ENCODE peak calls at places on chromosome 7, in four cellular contexts. One of them, this sample, is unnamed.

GRCh38 chr7:428896-429827 is 90.5 kb downstream of the PDGFA start:
- DNase-seq in SK-N-SH: no peak
- DNase-seq in K562: no peak
- DNase-seq in GM12878: no peak
- DNase-seq in this sample: no peak

GRCh38 chr7:22855049-22855392 is 32.4 kb upstream of the TOMM7 start:
- DNase-seq in SK-N-SH: no peak
- DNase-seq in K562: no peak
- DNase-seq in GM12878: no peak
- DNase-seq in this sample: no peak

GRCh38 chr7:123847868-123848267 is 2.9 kb downstream of the HYAL4 start:
- DNase-seq in SK-N-SH: no peak
- DNase-seq in K562: no peak
- DNase-seq in GM12878: no peak
- DNase-seq in this sample: no peak

GRCh38 chr7:48512892-48513291 is 341.6 kb downstream of the ABCA13 start:
- DNase-seq in SK-N-SH: no peak
- DNase-seq in K562: no peak
- DNase-seq in GM12878: no peak
- DNase-seq in this sample: no peak

GRCh38 chr7:100397336-100398081 is 24.2 kb downstream of the PILRA start:
- DNase-seq in SK-N-SH: no peak
- DNase-seq in K562: no peak
- DNase-seq in GM12878: no peak
- DNase-seq in this sample: no peak

GRCh38 chr7:115840702-115841101 is 189.9 kb downstream of the TFEC start:
- DNase-seq in SK-N-SH: no peak
- DNase-seq in K562: no peak
- DNase-seq in GM12878: no peak
- DNase-seq in this sample: no peak

GRCh38 chr7:693280-693679 is 33.2 kb upstream of the DNAAF5 start:
- DNase-seq in SK-N-SH: no peak
- DNase-seq in K562: no peak
- DNase-seq in GM12878: no peak
- DNase-seq in this sample: no peak

GRCh38 chr7:80481196-80481884 is 30.5 kb downstream of the GNAT3 start:
- DNase-seq in SK-N-SH: no peak
- DNase-seq in K562: no peak
- DNase-seq in GM12878: no peak
- DNase-seq in this sample: no peak

GRCh38 chr7:112020800-112021199 is 185.4 kb downstream of the DOCK4 start:
- DNase-seq in SK-N-SH: no peak
- DNase-seq in K562: no peak
- DNase-seq in GM12878: no peak
- DNase-seq in this sample: no peak

GRCh38 chr7:1060315-1061080 is 16.2 kb downstream of the GPR146 start:
- DNase-seq in SK-N-SH: no peak
- DNase-seq in K562: peak; percentile 36
- DNase-seq in GM12878: no peak
- DNase-seq in this sample: no peak

GRCh38 chr7:154638286-154638685 is 364.6 kb downstream of the PAXIP1 start:
- DNase-seq in SK-N-SH: no peak
- DNase-seq in K562: no peak
- DNase-seq in GM12878: no peak
- DNase-seq in this sample: no peak

GRCh38 chr7:138738551-138739335 is 37.6 kb upstream of the SVOPL start:
- DNase-seq in SK-N-SH: peak; percentile 83
- DNase-seq in K562: peak; percentile 76
- DNase-seq in GM12878: peak; percentile 64
- DNase-seq in this sample: peak; percentile 50

GRCh38 chr7:124420367-124420766 is 345.2 kb downstream of the GPR37 start:
- DNase-seq in SK-N-SH: peak; percentile 3
- DNase-seq in K562: no peak
- DNase-seq in GM12878: no peak
- DNase-seq in this sample: no peak

GRCh38 chr7:95632609-95633008 is 36.3 kb upstream of the PDK4 start:
- DNase-seq in SK-N-SH: no peak
- DNase-seq in K562: no peak
- DNase-seq in GM12878: no peak
- DNase-seq in this sample: no peak

GRCh38 chr7:65269150-65269856 is 104.4 kb upstream of the ZNF92 start:
- DNase-seq in SK-N-SH: peak; percentile 98
- DNase-seq in K562: peak; percentile 96
- DNase-seq in GM12878: peak; percentile 73
- DNase-seq in this sample: no peak

GRCh38 chr7:71132521-71133231 is 732 bp downstream of the GALNT17 start:
- DNase-seq in SK-N-SH: peak; percentile 35
- DNase-seq in K562: no peak
- DNase-seq in GM12878: no peak
- DNase-seq in this sample: no peak

GRCh38 chr7:155377837-155378579 is 79.9 kb upstream of the EN2 start:
- DNase-seq in SK-N-SH: peak; percentile 73
- DNase-seq in K562: no peak
- DNase-seq in GM12878: no peak
- DNase-seq in this sample: no peak

GRCh38 chr7:3277604-3278572 is 23.2 kb upstream of the SDK1 start:
- DNase-seq in SK-N-SH: no peak
- DNase-seq in K562: no peak
- DNase-seq in GM12878: no peak
- DNase-seq in this sample: no peak

GRCh38 chr7:43390601-43391000 is 192.3 kb upstream of the STK17A start:
- DNase-seq in SK-N-SH: no peak
- DNase-seq in K562: no peak
- DNase-seq in GM12878: no peak
- DNase-seq in this sample: no peak

GRCh38 chr7:98174334-98175259 is 36.6 kb upstream of the BHLHA15 start:
- DNase-seq in SK-N-SH: no peak
- DNase-seq in K562: no peak
- DNase-seq in GM12878: no peak
- DNase-seq in this sample: no peak

GRCh38 chr7:19969859-19970493 is 196.6 kb upstream of the TMEM196 start:
- DNase-seq in SK-N-SH: no peak
- DNase-seq in K562: no peak
- DNase-seq in GM12878: no peak
- DNase-seq in this sample: no peak

GRCh38 chr7:1927942-1928341 is 257.9 kb downstream of the ELFN1 start:
- DNase-seq in SK-N-SH: no peak
- DNase-seq in K562: no peak
- DNase-seq in GM12878: no peak
- DNase-seq in this sample: no peak

GRCh38 chr7:30755384-30756154 is 3.6 kb downstream of the INMT start:
- DNase-seq in SK-N-SH: peak; percentile 92
- DNase-seq in K562: no peak
- DNase-seq in GM12878: no peak
- DNase-seq in this sample: no peak

GRCh38 chr7:55512635-55513034 is 59.7 kb downstream of the VOPP1 start:
- DNase-seq in SK-N-SH: no peak
- DNase-seq in K562: no peak
- DNase-seq in GM12878: no peak
- DNase-seq in this sample: no peak

GRCh38 chr7:128427289-128427891 is 17.6 kb upstream of the IMPDH1 start:
- DNase-seq in SK-N-SH: peak; percentile 65
- DNase-seq in K562: peak; percentile 55
- DNase-seq in GM12878: no peak
- DNase-seq in this sample: peak; percentile 51

GRCh38 chr7:22361795-22362194 is 4.8 kb upstream of the RAPGEF5 start:
- DNase-seq in SK-N-SH: no peak
- DNase-seq in K562: no peak
- DNase-seq in GM12878: no peak
- DNase-seq in this sample: no peak

GRCh38 chr7:82286096-82286841 is 157.3 kb downstream of the CACNA2D1 start:
- DNase-seq in SK-N-SH: no peak
- DNase-seq in K562: no peak
- DNase-seq in GM12878: no peak
- DNase-seq in this sample: no peak

GRCh38 chr7:55569797-55570196 is 2.5 kb downstream of the VOPP1 start:
- DNase-seq in SK-N-SH: no peak
- DNase-seq in K562: no peak
- DNase-seq in GM12878: no peak
- DNase-seq in this sample: no peak

GRCh38 chr7:36469236-36469635 is 79.6 kb downstream of the ANLN start:
- DNase-seq in SK-N-SH: no peak
- DNase-seq in K562: no peak
- DNase-seq in GM12878: no peak
- DNase-seq in this sample: no peak

GRCh38 chr7:74598558-74598957 is 59.0 kb upstream of the GTF2I start:
- DNase-seq in SK-N-SH: no peak
- DNase-seq in K562: no peak
- DNase-seq in GM12878: no peak
- DNase-seq in this sample: no peak

GRCh38 chr7:85023066-85023687 is 163.7 kb downstream of the SEMA3D start:
- DNase-seq in SK-N-SH: no peak
- DNase-seq in K562: peak; percentile 34
- DNase-seq in GM12878: no peak
- DNase-seq in this sample: no peak

GRCh38 chr7:26857534-26858228 is 6.7 kb downstream of the SKAP2 start:
- DNase-seq in SK-N-SH: peak; percentile 13
- DNase-seq in K562: peak; percentile 12
- DNase-seq in GM12878: no peak
- DNase-seq in this sample: no peak

GRCh38 chr7:31796375-31796774 is 109.4 kb downstream of the PPP1R17 start:
- DNase-seq in SK-N-SH: no peak
- DNase-seq in K562: no peak
- DNase-seq in GM12878: no peak
- DNase-seq in this sample: no peak

GRCh38 chr7:108062250-108063014 is 59.5 kb upstream of the LAMB1 start:
- DNase-seq in SK-N-SH: no peak
- DNase-seq in K562: no peak
- DNase-seq in GM12878: no peak
- DNase-seq in this sample: no peak

GRCh38 chr7:141442781-141443180 is 108.4 kb upstream of the AGK start:
- DNase-seq in SK-N-SH: no peak
- DNase-seq in K562: no peak
- DNase-seq in GM12878: no peak
- DNase-seq in this sample: no peak

GRCh38 chr7:107002131-107002803 is 42.2 kb upstream of the PRKAR2B start:
- DNase-seq in SK-N-SH: no peak
- DNase-seq in K562: no peak
- DNase-seq in GM12878: no peak
- DNase-seq in this sample: no peak

GRCh38 chr7:76340617-76341131 is 18.1 kb downstream of the YWHAG start:
- DNase-seq in SK-N-SH: no peak
- DNase-seq in K562: no peak
- DNase-seq in GM12878: no peak
- DNase-seq in this sample: no peak
- TF ChIP-seq GABPA in SK-N-SH: no peak
- TF ChIP-seq GABPA in K562: no peak
- TF ChIP-seq GABPA in GM12878: no peak
- TF ChIP-seq GABPA in this sample: no peak

DNA sequence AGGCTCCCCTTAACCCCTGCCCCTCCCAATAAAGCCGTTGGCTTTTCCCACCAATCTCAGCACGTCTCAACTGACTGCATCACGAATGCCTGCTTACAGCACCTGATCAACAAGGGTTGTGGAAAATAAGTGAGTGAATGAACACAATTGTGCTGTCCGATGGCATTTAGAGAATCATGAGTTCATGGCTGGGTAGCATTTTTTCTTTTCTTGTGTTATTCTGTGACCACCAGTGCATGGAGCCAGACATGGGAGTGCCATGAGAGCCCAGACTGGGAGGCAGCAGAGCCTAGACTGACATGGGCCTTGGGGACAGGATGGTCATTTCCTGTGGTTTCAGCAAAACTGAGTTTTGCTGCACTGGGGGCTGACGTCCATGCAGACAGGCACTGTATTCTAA is 254.1 kb upstream of the IGFBP3 start:
- DNase-seq in SK-N-SH: no peak
- DNase-seq in K562: no peak
- DNase-seq in GM12878: no peak
- DNase-seq in this sample: no peak
- TF ChIP-seq GABPA in SK-N-SH: no peak
- TF ChIP-seq GABPA in K562: no peak
- TF ChIP-seq GABPA in GM12878: no peak
- TF ChIP-seq GABPA in this sample: no peak

DNA sequence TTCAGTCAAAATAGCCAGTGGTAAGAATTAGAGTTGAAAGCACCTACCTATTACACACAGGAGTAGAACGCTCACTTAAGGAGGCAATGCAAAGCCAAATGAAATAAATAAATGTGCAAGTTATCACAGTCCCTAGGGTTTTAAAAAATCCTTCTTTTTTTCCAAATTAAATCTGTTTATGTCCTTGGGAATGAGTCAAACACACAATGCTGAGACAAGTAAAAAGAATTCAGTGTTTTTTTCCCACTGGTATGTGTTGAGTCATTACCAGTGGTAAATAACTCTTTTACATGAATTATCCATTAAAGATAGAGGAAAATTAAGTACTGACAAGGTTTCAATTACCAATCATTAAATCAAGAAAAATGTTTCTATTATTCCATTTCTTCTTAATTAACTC is 438.6 kb downstream of the TNS3 start:
- DNase-seq in SK-N-SH: no peak
- DNase-seq in K562: no peak
- DNase-seq in GM12878: no peak
- DNase-seq in this sample: no peak
- TF ChIP-seq GABPA in SK-N-SH: no peak
- TF ChIP-seq GABPA in K562: no peak
- TF ChIP-seq GABPA in GM12878: no peak
- TF ChIP-seq GABPA in this sample: no peak

DNA sequence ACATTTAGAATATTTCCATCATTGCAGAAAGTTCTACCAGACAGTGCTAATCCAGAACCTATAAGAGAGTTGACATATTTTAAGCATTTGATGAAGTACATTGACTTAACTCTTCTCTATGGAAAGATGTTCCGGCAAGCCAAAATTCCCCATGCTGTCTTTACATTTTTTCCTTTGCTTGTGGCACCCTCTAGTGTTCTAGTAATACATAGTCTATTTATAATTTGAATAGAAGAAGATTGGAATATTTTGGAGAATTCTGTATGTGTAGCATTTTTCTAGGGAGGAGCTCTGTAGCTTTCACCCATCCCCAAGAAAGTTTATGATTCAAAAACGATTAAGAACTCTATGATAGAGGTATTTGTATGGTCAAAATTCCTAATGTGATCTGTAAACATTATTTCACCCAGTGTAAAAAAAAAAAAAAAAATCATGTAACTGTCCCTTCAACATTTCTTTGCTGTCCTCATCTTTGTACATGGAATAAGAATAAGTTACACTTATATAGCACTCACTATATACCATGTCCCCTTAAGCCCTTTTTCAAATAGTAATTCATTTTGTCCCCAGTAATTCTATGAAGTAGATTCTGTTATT is 33.2 kb downstream of the NRF1 start:
- DNase-seq in SK-N-SH: peak; percentile 53
- DNase-seq in K562: peak; percentile 31
- DNase-seq in GM12878: no peak
- DNase-seq in this sample: peak; percentile 25
- TF ChIP-seq GABPA in SK-N-SH: no peak
- TF ChIP-seq GABPA in K562: no peak
- TF ChIP-seq GABPA in GM12878: no peak
- TF ChIP-seq GABPA in this sample: no peak

GRCh38 chr7:158113321-158114025 is 474.1 kb downstream of the PTPRN2 start:
- DNase-seq in SK-N-SH: no peak
- DNase-seq in K562: no peak
- DNase-seq in GM12878: no peak
- DNase-seq in this sample: no peak
- TF ChIP-seq GABPA in SK-N-SH: no peak
- TF ChIP-seq GABPA in K562: no peak
- TF ChIP-seq GABPA in GM12878: no peak
- TF ChIP-seq GABPA in this sample: no peak

GRCh38 chr7:157545681-157546060 is 208.9 kb downstream of the DNAJB6 start:
- DNase-seq in SK-N-SH: no peak
- DNase-seq in K562: no peak
- DNase-seq in GM12878: no peak
- DNase-seq in this sample: no peak
- TF ChIP-seq GABPA in SK-N-SH: no peak
- TF ChIP-seq GABPA in K562: no peak
- TF ChIP-seq GABPA in GM12878: no peak
- TF ChIP-seq GABPA in this sample: no peak